ENCODE peak calls at places on chromosomes 3 and 15, in six cellular contexts. O is ascending aorta, I is neuronal stem cell, N is heart right ventricle, J is fibroblast of lung, E is H7. W is an unnamed sample. For H3K36me3, the result is how much of the 10 kb centered on the place peaks cover.

GRCh38 chr15:100601158-100601557 is 826 bp downstream of the LINS1 start:
- DNase-seq in O (no peak), I (no peak), N (no peak), J (no peak), E (no peak), W (no peak)

GRCh38 chr3:133572158-133573053 is 1.1 kb upstream of the CDV3 start:
- DNase-seq in O (no peak), I (no peak), N (no peak), J (no peak), E (no peak), W (no peak)

GRCh38 chr15:77033729-77034619 is 36.9 kb downstream of the TSPAN3 start:
- DNase-seq in O (no peak), I (no peak), N (no peak), J (no peak), E (peak), W (no peak)

GRCh38 chr15:73527598-73527997 is 84.6 kb downstream of the REC114 start:
- DNase-seq in O (no peak), I (no peak), N (no peak), J (no peak), E (no peak), W (no peak)

GRCh38 chr3:60932669-60933068 is 318.6 kb downstream of the FHIT start:
- DNase-seq in O (no peak), I (no peak), N (no peak), J (no peak), E (no peak), W (no peak)

GRCh38 chr3:71728632-71729342 is 3.6 kb upstream of the EIF4E3 start:
- DNase-seq in O (no peak), I (peak), N (no peak), J (no peak), E (peak), W (no peak)

GRCh38 chr3:169841171-169841570 is 28.5 kb upstream of the LRRC34 start:
- DNase-seq in O (no peak), I (no peak), N (no peak), J (peak), E (no peak), W (no peak)

GRCh38 chr3:151263126-151263525 is 15.2 kb downstream of the P2RY14 start:
- DNase-seq in O (no peak), I (no peak), N (no peak), J (no peak), E (no peak), W (no peak)

GRCh38 chr3:14525685-14526631 is 14.2 kb downstream of the GRIP2 start:
- DNase-seq in O (no peak), I (no peak), N (no peak), J (peak), E (no peak), W (no peak)

GRCh38 chr3:147699175-147699838 is 290.1 kb downstream of the ZIC1 start:
- DNase-seq in O (no peak), I (no peak), N (no peak), J (peak), E (no peak), W (no peak)

GRCh38 chr15:81752149-81752942 is 293.5 kb downstream of the MEX3B start:
- DNase-seq in O (no peak), I (no peak), N (peak), J (peak), E (no peak), W (peak)

GRCh38 chr15:23823508-23823907 is 136.4 kb upstream of the NDN start:
- DNase-seq in O (no peak), I (no peak), N (no peak), J (no peak), E (peak), W (no peak)

GRCh38 chr3:107690522-107691138 is 167.9 kb downstream of the BBX start:
- DNase-seq in O (no peak), I (no peak), N (no peak), J (peak), E (no peak), W (no peak)

GRCh38 chr15:93087825-93088199 is 1.2 kb downstream of the RGMA start:
- DNase-seq in O (no peak), I (peak), N (peak), J (peak), E (peak), W (peak)

GRCh38 chr3:185807455-185808068 is 17.3 kb downstream of the IGF2BP2 start:
- DNase-seq in O (no peak), I (no peak), N (no peak), J (peak), E (peak), W (peak)

GRCh38 chr3:132222868-132223538 is 94.2 kb upstream of the ACP3 start:
- DNase-seq in O (no peak), I (peak), N (no peak), J (no peak), E (no peak), W (no peak)

GRCh38 chr3:12193485-12194165 is 34.9 kb upstream of the TIMP4 start:
- DNase-seq in O (peak), I (no peak), N (no peak), J (peak), E (no peak), W (peak)

GRCh38 chr3:198079771-198080520 is 119.9 kb downstream of the LMLN start:
- DNase-seq in O (no peak), I (no peak), N (no peak), J (peak), E (peak), W (peak)

GRCh38 chr3:106823706-106824105 is 553.5 kb upstream of the CCDC54 start:
- DNase-seq in O (no peak), I (no peak), N (no peak), J (no peak), E (no peak), W (no peak)

GRCh38 chr15:51625236-51625635 is 2.7 kb upstream of the DMXL2 start:
- DNase-seq in O (no peak), I (no peak), N (no peak), J (no peak), E (no peak), W (no peak)

GRCh38 chr15:40465939-40466338 is 4.8 kb upstream of the CHST14 start:
- DNase-seq in O (no peak), I (no peak), N (no peak), J (no peak), E (no peak), W (no peak)
- H3K36me3 ChIP-seq in O (under half), I (under half), N (half or more), J (under half), E (under half), W (under half)

GRCh38 chr3:49111347-49111746 is 6.8 kb upstream of the QARS1 start:
- DNase-seq in O (no peak), I (no peak), N (no peak), J (no peak), E (no peak), W (no peak)
- H3K36me3 ChIP-seq in O (half or more), I (half or more), N (half or more), J (under half), E (half or more), W (half or more)

GRCh38 chr3:16319307-16319706 is 54.3 kb downstream of the OXNAD1 start:
- DNase-seq in O (no peak), I (no peak), N (no peak), J (no peak), E (peak), W (no peak)

GRCh38 chr3:16322189-16322588 is 57.2 kb downstream of the OXNAD1 start:
- DNase-seq in O (no peak), I (no peak), N (no peak), J (no peak), E (no peak), W (no peak)

GRCh38 chr3:16317561-16317945 is 52.5 kb downstream of the OXNAD1 start:
- DNase-seq in O (no peak), I (no peak), N (no peak), J (no peak), E (no peak), W (no peak)

GRCh38 chr3:16318216-16318615 is 53.2 kb downstream of the OXNAD1 start:
- DNase-seq in O (no peak), I (no peak), N (no peak), J (peak), E (no peak), W (no peak)

DNA sequence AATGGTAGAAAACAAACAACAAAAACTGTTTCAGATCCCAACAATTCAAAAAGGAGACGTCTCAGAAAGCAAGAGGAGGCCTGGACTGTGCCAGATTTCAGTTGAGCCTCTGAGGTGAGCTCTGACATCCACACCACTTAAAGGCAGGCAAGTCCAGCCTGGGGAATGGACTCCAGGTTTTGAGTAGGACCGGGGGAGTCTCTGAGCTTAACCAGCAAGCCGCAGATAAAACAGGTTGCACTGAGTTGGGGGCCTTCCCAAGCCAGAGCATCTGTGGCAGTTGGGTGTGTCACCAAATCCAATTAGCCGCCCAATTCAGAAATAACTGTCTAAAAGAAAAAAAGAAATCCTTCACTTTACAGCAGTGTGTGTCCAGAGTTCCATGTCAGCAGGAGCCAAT is 54.7 kb downstream of the OXNAD1 start:
- DNase-seq in O (no peak), I (no peak), N (no peak), J (no peak), E (no peak), W (no peak)
- H3K36me3 ChIP-seq in O (under half), I (under half), N (half or more), J (under half), E (under half), W (under half)

GRCh38 chr15:75796321-75796720 is 46.9 kb upstream of the UBE2Q2 start:
- DNase-seq in O (no peak), I (no peak), N (no peak), J (no peak), E (no peak), W (no peak)
- H3K36me3 ChIP-seq in O (under half), I (under half), N (under half), J (under half), E (under half), W (under half)

GRCh38 chr3:15768421-15769255 is 29.1 kb downstream of the ANKRD28 start:
- DNase-seq in O (no peak), I (no peak), N (no peak), J (peak), E (no peak), W (peak)

GRCh38 chr3:15769256-15769915 is 28.4 kb downstream of the ANKRD28 start:
- DNase-seq in O (no peak), I (no peak), N (no peak), J (no peak), E (no peak), W (no peak)

GRCh38 chr3:15766406-15766805 is 31.4 kb downstream of the ANKRD28 start:
- DNase-seq in O (no peak), I (no peak), N (no peak), J (no peak), E (no peak), W (no peak)

GRCh38 chr3:15771444-15771843 is 26.3 kb downstream of the ANKRD28 start:
- DNase-seq in O (no peak), I (no peak), N (no peak), J (no peak), E (no peak), W (no peak)
- H3K36me3 ChIP-seq in O (under half), I (under half), N (under half), J (under half), E (under half), W (under half)

GRCh38 chr15:67076147-67076843 is 10.9 kb downstream of the SMAD3 start:
- DNase-seq in O (no peak), I (no peak), N (no peak), J (peak), E (no peak), W (no peak)
- H3K36me3 ChIP-seq in O (under half), I (under half), N (under half), J (under half), E (under half), W (under half)

GRCh38 chr3:32876920-32877319 is 59.1 kb downstream of the TRIM71 start:
- DNase-seq in O (no peak), I (no peak), N (no peak), J (no peak), E (no peak), W (no peak)
- H3K36me3 ChIP-seq in O (under half), I (under half), N (under half), J (under half), E (under half), W (under half)

DNA sequence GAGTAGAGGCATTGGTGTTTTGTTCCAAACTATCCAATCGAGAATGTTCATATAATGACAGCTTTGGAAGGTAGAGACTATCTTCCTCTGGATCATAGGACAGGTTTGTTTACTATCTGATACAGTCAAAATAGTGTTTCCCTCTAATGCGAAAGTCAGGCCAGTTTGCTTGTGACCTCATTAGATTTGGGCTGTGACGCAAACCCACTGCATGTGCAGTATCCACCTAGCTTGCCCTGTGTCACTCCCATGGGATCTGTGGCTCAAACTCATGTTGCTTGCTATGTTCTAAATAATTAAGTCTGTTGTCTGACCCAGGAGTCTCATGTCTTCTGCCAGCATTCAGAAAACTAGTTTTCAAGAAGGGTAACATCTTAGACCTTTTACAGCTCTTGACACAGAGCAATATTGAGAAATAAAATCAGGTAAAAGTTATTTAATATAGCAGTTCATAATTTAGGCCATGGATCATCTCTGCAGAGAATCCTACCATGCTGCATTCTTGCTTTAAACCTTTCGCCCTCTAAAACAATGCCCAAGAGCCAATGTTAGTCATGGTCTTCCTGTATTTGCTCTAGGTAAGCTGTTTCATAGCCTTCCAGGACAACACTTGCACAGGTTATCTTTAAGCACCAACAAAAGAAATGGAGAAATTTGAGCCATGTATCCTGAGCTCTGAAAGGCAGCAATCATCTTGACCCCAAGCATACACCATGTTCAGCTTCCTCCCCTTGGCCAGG is 26.4 kb downstream of the NIT2 start:
- DNase-seq in O (no peak), I (no peak), N (no peak), J (no peak), E (no peak), W (no peak)
- H3K36me3 ChIP-seq in O (under half), I (under half), N (half or more), J (under half), E (under half), W (under half)

GRCh38 chr3:98626151-98626550 is 32.7 kb upstream of the CPOX start:
- DNase-seq in O (no peak), I (no peak), N (no peak), J (no peak), E (no peak), W (no peak)
- H3K36me3 ChIP-seq in O (under half), I (under half), N (under half), J (under half), E (under half), W (under half)

DNA sequence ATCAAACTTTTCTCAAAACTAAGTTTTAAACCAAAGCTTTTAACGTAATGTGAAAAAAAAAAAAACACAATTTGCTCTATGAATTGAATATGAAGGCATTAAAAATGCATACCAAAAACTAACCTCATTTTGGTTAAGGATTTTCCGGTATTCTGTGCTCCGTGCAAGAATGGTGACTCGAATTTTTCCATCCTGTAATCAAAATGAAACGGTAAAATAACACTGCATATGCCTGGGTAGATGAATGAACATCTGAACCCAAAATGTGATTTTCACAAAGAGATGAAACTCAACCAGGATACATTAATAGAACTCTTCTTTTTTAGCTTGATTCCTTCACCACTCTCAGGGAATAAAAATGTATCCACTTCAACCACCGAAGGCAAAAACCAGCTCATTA is 26.2 kb downstream of the EOGT start:
- DNase-seq in O (no peak), I (no peak), N (no peak), J (no peak), E (no peak), W (no peak)
- H3K36me3 ChIP-seq in O (half or more), I (under half), N (half or more), J (under half), E (under half), W (under half)